ENCODE peak calls at places on chromosomes 16 and 17, in eight cellular contexts. I is endodermal cell, J is AG04449, P is neural progenitor cell, Y is thoracic aorta, V is Panc1, T is RWPE2, W is spleen. C is an unnamed sample.

GRCh38 chr17:59914274-59914854 is 21.4 kb downstream of the RPS6KB1 start:
- DNase-seq in Y (no peak), J (no peak), W (no peak), P (peak), I (no peak), V (no peak), T (no peak), C (no peak)

GRCh38 chr17:47802341-47803022 is 19.1 kb downstream of the OSBPL7 start:
- DNase-seq in P (peak), W (no peak), I (peak), Y (no peak), V (peak), T (peak), J (no peak), C (no peak)

GRCh38 chr16:84380405-84380804 is 12.1 kb downstream of the ATP2C2 start:
- DNase-seq in Y (no peak), V (no peak), W (peak), T (no peak), P (no peak), I (no peak), J (no peak), C (no peak)

GRCh38 chr16:68235882-68236803 is at the start of gene ESRP2:
- DNase-seq in W (peak), J (no peak), I (peak), Y (no peak), V (no peak), P (peak), T (peak), C (no peak)

GRCh38 chr16:4515611-4516233 is 22.9 kb downstream of the CDIP1 start:
- DNase-seq in W (peak), I (no peak), P (no peak), J (no peak), V (no peak), Y (no peak), T (no peak), C (no peak)

GRCh38 chr17:40825596-40825995 is 3.2 kb upstream of the KRT10 start:
- DNase-seq in W (no peak), T (no peak), J (no peak), Y (no peak), V (no peak), P (no peak), I (no peak), C (no peak)

GRCh38 chr16:4714996-4715395 is 19.1 kb downstream of the ANKS3 start:
- DNase-seq in P (no peak), V (no peak), J (no peak), W (no peak), Y (no peak), T (no peak), I (no peak), C (no peak)

GRCh38 chr17:2436516-2436915 is 35.7 kb upstream of the MNT start:
- DNase-seq in P (no peak), V (no peak), Y (no peak), T (no peak), W (no peak), I (no peak), J (no peak), C (no peak)

GRCh38 chr17:332023-332422 is 20.6 kb downstream of the RPH3AL start:
- DNase-seq in W (peak), J (no peak), T (peak), I (peak), P (no peak), V (no peak), Y (no peak), C (no peak)

GRCh38 chr16:71807905-71808592 is 585 bp downstream of the AP1G1 start:
- DNase-seq in W (no peak), I (peak), T (no peak), J (no peak), V (no peak), P (peak), Y (no peak), C (no peak)

GRCh38 chr17:20234266-20234665 is 225.1 kb downstream of the SPECC1 start:
- DNase-seq in I (no peak), T (no peak), J (no peak), P (no peak), V (no peak), Y (no peak), W (no peak), C (no peak)

GRCh38 chr16:17556276-17557052 is 85.7 kb upstream of the XYLT1 start:
- DNase-seq in I (peak), J (no peak), V (peak), Y (no peak), T (no peak), P (peak), W (no peak), C (no peak)

GRCh38 chr17:68908045-68908444 is 47.1 kb downstream of the ABCA8 start:
- DNase-seq in P (no peak), V (no peak), T (no peak), Y (no peak), W (no peak), J (no peak), I (no peak), C (no peak)

GRCh38 chr16:87701066-87701425 is 64.7 kb downstream of the KLHDC4 start:
- DNase-seq in W (no peak), Y (no peak), T (no peak), P (no peak), V (no peak), J (no peak), I (no peak), C (no peak)

GRCh38 chr17:38613981-38614779 is 8.4 kb upstream of the SRCIN1 start:
- DNase-seq in W (no peak), Y (no peak), J (no peak), V (no peak), I (no peak), T (no peak), P (no peak), C (no peak)

GRCh38 chr16:56606688-56607618 is 1.4 kb upstream of the MT2A start:
- DNase-seq in W (peak), J (peak), T (peak), Y (peak), I (peak), P (no peak), V (no peak), C (no peak)

DNA sequence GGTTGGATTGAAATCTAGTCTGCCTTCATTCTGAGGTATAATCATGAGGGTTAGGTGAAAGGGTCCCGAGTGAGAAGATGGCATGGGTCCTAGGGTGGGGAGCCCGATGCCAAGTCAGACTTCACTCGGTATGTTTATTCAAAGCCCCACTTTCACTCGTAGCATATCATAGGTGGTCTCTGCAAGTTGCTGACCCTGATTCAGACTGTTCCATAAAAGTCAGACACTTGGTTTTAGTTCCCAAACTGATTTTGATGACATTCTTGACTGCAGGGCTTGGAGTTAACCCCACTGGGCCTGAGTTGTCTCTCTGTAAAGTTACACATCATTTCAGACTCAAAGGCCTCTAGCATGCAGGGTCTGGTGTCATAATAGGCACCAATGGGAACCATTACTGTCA is 17.8 kb downstream of the HAPSTR1 start:
- DNase-seq in J (no peak), Y (no peak), W (no peak), I (no peak), P (no peak), V (no peak), T (no peak), C (no peak)
- H3K4me3 ChIP-seq in J (no peak), Y (peak), W (no peak), I (peak), P (no peak), V (no peak), T (no peak), C (no peak)

DNA sequence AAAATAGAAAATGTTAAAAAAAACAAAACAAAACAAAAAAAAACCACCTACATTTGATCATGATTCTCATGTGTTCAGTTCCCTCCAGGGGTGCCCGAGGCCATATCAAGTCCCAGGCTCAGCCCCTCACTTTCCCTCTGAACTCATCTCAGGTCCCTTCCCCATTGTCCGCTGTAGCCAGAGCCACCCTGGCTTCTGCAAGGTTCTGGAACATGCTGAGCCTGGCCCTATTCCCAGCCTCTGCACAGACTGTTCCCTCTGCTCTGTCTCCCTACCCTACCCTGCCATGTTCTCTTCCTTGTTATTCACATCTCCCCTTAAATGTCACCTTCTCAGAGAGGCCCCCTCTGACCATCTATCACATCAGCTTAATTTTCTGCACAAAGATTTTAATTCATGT is 46.9 kb downstream of the TK2 start:
- DNase-seq in I (no peak), W (no peak), J (no peak), P (no peak), V (no peak), T (no peak), Y (no peak), C (no peak)
- H3K4me3 ChIP-seq in I (no peak), W (no peak), J (no peak), P (no peak), V (no peak), T (no peak), Y (peak), C (no peak)

GRCh38 chr17:74569392-74570003 is 2.2 kb upstream of the CD300H start:
- DNase-seq in W (no peak), P (no peak), Y (peak), T (peak), J (peak), V (peak), I (peak), C (peak)
- H3K4me3 ChIP-seq in W (no peak), P (no peak), Y (no peak), T (no peak), J (no peak), V (no peak), I (no peak), C (no peak)

DNA sequence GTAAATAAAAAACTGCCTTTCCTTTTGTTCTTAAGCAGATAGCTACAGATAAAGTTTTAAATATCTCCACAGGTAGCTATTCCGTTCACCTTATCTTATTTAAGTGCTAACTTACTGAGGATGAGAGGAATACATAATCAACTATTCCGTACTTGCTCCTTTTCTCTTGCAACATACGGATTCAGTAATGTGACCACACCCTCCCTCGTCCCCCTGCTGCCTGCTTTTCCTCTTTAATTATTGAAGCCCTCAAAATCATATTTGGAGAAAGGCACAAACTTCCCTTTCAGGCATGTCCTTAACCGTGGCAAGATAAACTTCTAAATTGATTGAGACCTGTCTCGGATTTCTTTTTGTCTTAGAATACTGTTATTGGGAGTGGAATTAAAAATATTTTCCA is 101.4 kb downstream of the MAP2K4 start:
- DNase-seq in P (no peak), T (no peak), J (no peak), V (no peak), I (no peak), Y (no peak), W (no peak), C (no peak)
- H3K4me3 ChIP-seq in P (no peak), T (no peak), J (no peak), V (no peak), I (peak), Y (peak), W (no peak), C (no peak)